ENCODE peak calls at places on chromosome 5, in six cellular contexts. G, L, X, R, W and D are unnamed samples.

GRCh38 chr5:110169461-110169860 is 479.7 kb downstream of the MAN2A1 start:
- DNase-seq in G (no peak), L (no peak), X (no peak), R (no peak), W (no peak), D (no peak)

GRCh38 chr5:90949469-90950358 is 391.1 kb downstream of the ADGRV1 start:
- DNase-seq in G (no peak), L (no peak), X (peak; percentile 36), R (no peak), W (no peak), D (no peak)

GRCh38 chr5:142197098-142197497 is 88.5 kb downstream of the NDFIP1 start:
- DNase-seq in G (no peak), L (no peak), X (no peak), R (no peak), W (no peak), D (no peak)

GRCh38 chr5:140175367-140176027 is 509 bp downstream of the CYSTM1 start:
- DNase-seq in G (peak; percentile 74), L (no peak), X (peak; percentile 74), R (peak; percentile 93), W (peak; percentile 83), D (peak; percentile 59)

GRCh38 chr5:45417285-45417996 is 278.7 kb downstream of the HCN1 start:
- DNase-seq in G (no peak), L (no peak), X (no peak), R (no peak), W (no peak), D (no peak)

GRCh38 chr5:157870837-157871834 is 12.2 kb upstream of the CLINT1 start:
- DNase-seq in G (no peak), L (no peak), X (peak; percentile 76), R (no peak), W (no peak), D (no peak)

GRCh38 chr5:64811050-64811640 is 42.4 kb downstream of the CWC27 start:
- DNase-seq in G (no peak), L (peak; percentile 5), X (peak; percentile 17), R (no peak), W (no peak), D (no peak)

GRCh38 chr5:150286820-150287219 is 2.8 kb downstream of the CAMK2A start:
- DNase-seq in G (no peak), L (no peak), X (peak; percentile 82), R (no peak), W (no peak), D (no peak)

GRCh38 chr5:56829137-56829536 is 13.8 kb downstream of the MAP3K1 start:
- DNase-seq in G (no peak), L (no peak), X (no peak), R (no peak), W (peak; percentile 48), D (no peak)

GRCh38 chr5:141402553-141403328 is at the start of gene PCDHGA9:
- DNase-seq in G (no peak), L (no peak), X (no peak), R (no peak), W (no peak), D (no peak)

GRCh38 chr5:26329562-26330189 is 708.7 kb downstream of the CDH9 start:
- DNase-seq in G (no peak), L (no peak), X (no peak), R (no peak), W (no peak), D (no peak)

GRCh38 chr5:80867233-80867632 is 92.9 kb upstream of the RASGRF2 start:
- DNase-seq in G (no peak), L (no peak), X (no peak), R (no peak), W (no peak), D (no peak)

GRCh38 chr5:137997726-137998213 is 35.1 kb downstream of the FAM13B start:
- DNase-seq in G (no peak), L (peak; percentile 64), X (no peak), R (no peak), W (no peak), D (no peak)

GRCh38 chr5:176486189-176486757 is 38.1 kb downstream of the FAF2 start:
- DNase-seq in G (no peak), L (no peak), X (no peak), R (no peak), W (no peak), D (no peak)

GRCh38 chr5:36040651-36041536 is 25.8 kb downstream of the UGT3A2 start:
- DNase-seq in G (no peak), L (no peak), X (no peak), R (no peak), W (no peak), D (no peak)

DNA sequence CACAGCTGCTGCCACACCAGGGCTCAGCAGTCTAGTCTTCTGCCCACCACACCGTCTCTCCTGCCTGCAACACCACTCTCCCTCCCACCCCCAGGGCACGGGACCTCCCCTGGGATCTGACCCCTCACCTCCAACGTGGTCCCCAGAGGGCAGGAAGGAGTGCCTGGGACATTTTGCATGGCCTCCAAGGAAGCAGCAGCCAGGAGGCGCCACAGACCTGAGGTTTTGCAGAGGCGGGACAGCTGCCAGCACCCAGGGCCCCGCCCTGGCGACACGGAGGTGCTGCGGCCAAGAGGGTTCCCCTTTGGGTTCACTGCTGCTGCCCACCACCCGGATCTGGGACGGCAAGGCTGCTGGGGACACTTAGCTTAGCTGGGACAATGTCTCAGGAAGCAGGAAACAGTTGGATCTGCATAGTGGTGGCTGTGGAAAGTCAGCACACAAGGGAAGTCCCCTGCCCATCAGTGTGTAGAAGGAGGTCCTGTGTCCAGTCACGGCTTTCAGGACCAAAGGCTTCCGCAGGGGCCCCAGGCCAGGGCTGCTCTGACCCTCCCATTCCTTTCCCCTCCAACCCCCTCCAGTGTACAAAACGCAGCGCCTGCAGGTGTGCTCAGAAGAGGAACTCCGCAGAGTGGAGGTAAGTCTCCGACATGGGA is 13.8 kb downstream of the PROP1 start:
- DNase-seq in G (peak; percentile 50), L (no peak), X (peak; percentile 40), R (no peak), W (no peak), D (no peak)
- TF ChIP-seq CTCF in G (peak; percentile 62), L (peak; percentile 14), X (peak; percentile 38), R (no peak), W (peak; percentile 27), D (peak; percentile 9)

GRCh38 chr5:98218838-98219237 is 554.6 kb upstream of the RGMB start:
- DNase-seq in G (no peak), L (no peak), X (no peak), R (no peak), W (no peak), D (no peak)
- TF ChIP-seq EP300 in G (no peak), L (no peak), X (no peak), R (no peak), W (no peak), D (no peak)

DNA sequence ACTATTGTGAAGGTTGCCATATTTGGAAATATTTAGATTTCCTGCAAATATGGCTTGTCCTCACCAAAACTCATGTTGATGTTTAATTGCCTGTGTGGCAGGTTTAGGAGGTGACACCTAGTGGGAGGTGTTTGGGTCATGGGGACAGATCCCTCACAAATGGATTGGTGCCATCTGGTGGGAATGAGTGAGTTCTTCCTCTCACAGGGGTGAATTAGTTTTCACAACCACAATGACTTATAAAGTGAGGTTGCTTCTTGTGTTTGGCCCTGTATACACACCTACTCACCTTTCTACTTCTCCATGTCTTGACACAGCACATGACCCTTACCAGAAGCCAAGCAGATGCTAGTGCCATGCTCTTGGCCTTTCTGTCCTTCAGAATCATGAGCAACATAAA is 41.1 kb downstream of the ISOC1 start:
- DNase-seq in G (no peak), L (no peak), X (no peak), R (no peak), W (no peak), D (no peak)
- TF ChIP-seq CTCF in G (no peak), L (peak; percentile 48), X (no peak), R (no peak), W (no peak), D (no peak)

DNA sequence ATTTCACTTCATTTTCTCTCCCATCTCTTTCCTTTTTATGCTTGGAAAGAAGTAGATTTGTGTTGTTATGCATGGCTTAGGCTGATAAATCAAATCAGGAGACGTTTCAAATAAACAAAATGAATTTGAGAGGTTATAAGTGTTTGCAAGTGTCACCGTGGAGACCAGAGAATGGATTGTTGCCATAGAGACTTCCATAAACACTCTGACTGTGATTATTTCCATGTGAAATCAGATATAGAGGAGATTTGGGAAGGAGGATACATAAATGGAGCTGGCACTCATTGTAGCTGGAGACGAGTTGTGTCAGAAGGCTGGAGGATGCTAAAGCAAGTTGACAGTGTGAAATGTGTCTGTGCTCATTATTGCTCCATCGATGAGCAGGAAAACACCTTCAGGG is 84.2 kb upstream of the PCSK1 start:
- DNase-seq in G (no peak), L (no peak), X (no peak), R (no peak), W (no peak), D (no peak)
- TF ChIP-seq EP300 in G (no peak), L (no peak), X (no peak), R (no peak), W (no peak), D (no peak)

GRCh38 chr5:112691341-112691685 is 46.4 kb upstream of the APC start:
- DNase-seq in G (no peak), L (no peak), X (no peak), R (no peak), W (no peak), D (no peak)
- TF ChIP-seq CTCF in G (no peak), L (no peak), X (no peak), R (no peak), W (no peak), D (no peak)

DNA sequence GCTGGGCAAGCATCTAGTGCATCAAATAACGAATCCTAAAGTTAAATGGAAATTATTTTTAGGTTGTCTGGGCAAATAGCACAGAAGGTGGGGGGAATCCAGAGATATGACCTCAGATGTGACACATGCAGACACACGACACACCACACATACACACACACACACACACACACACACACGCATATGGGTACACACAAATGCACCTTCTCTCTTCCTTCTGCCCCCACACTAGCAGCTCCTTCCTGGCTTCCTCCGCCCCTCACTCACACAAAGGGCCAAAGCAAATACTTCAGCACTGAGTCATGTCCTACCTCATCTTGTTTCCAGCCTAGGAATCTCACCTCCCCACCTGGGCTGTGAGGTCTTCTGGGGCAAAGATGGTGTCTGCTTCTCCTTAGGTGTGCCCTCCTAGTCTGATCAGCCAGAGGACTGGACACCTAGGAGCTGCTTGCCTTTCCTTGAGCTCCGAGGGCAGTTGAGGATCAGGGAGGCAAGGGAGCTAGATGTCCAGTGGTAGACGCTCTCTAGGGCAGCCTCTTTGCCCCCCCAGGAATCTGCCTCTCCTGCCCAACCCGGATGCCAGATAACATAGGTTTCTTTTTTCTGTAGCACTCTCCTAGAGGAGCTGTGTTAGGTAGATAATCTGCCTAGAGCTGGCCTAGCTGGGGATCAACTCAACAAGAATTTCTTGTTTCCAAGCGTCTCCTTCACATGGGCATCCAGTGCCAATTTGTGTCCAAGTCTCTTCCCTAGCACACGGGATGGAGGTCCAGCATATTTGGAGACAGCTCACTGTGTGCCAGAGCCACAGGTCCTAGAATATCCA is 14.3 kb upstream of the JADE2 start:
- DNase-seq in G (no peak), L (no peak), X (no peak), R (no peak), W (no peak), D (no peak)
- TF ChIP-seq EP300 in G (no peak), L (no peak), X (no peak), R (no peak), W (no peak), D (no peak)